ENCODE peak calls at places on chromosomes 6 and 20, in eight cellular contexts. A, H, U, K, T, W, N and S are unnamed samples.

GRCh38 chr20:64044484-64045247 is 4.8 kb downstream of the SOX18 start:
- DNase-seq in H (peak), W (peak), N (peak), A (no peak), T (peak), K (no peak), U (no peak), S (no peak)

GRCh38 chr20:57814529-57814928 is 104.7 kb upstream of the PMEPA1 start:
- DNase-seq in A (no peak), W (no peak), N (no peak), K (no peak), U (no peak), T (no peak), H (no peak), S (no peak)

GRCh38 chr6:24401458-24401857 is 1.3 kb upstream of the MRS2 start:
- DNase-seq in A (no peak), W (no peak), T (no peak), N (no peak), H (no peak), K (no peak), U (no peak), S (no peak)

GRCh38 chr6:163565140-163565539 is 150.6 kb downstream of the QKI start:
- DNase-seq in W (no peak), U (no peak), K (no peak), T (no peak), A (no peak), H (no peak), N (no peak), S (no peak)

GRCh38 chr6:33847867-33848266 is 44.1 kb upstream of the MLN start:
- DNase-seq in N (no peak), U (no peak), H (no peak), T (no peak), K (no peak), A (no peak), W (no peak), S (no peak)

GRCh38 chr6:73006161-73006560 is 219.1 kb downstream of the KHDC1L start:
- DNase-seq in N (no peak), K (no peak), A (no peak), U (no peak), W (no peak), H (no peak), T (no peak), S (no peak)

GRCh38 chr6:710601-711571 is 17.9 kb upstream of the EXOC2 start:
- DNase-seq in A (peak), T (peak), H (peak), K (no peak), W (peak), U (peak), N (peak), S (no peak)

GRCh38 chr6:75412937-75413662 is 80.5 kb downstream of the FILIP1 start:
- DNase-seq in N (peak), T (no peak), W (no peak), A (no peak), U (no peak), K (no peak), H (no peak), S (no peak)

GRCh38 chr6:110334425-110335158 is 23.6 kb downstream of the METTL24 start:
- DNase-seq in N (no peak), K (no peak), H (no peak), T (no peak), U (no peak), W (no peak), A (no peak), S (no peak)

GRCh38 chr6:2127484-2127911 is 117.9 kb downstream of the GMDS start:
- DNase-seq in N (no peak), H (peak), T (no peak), K (no peak), W (peak), A (no peak), U (no peak), S (no peak)

GRCh38 chr6:11500008-11500407 is 37.5 kb upstream of the TMEM170B start:
- DNase-seq in K (no peak), T (no peak), U (no peak), A (no peak), H (no peak), N (peak), W (no peak), S (no peak)

GRCh38 chr6:148620579-148621298 is 126.1 kb upstream of the UST start:
- DNase-seq in W (no peak), A (no peak), N (no peak), K (no peak), H (no peak), T (no peak), U (no peak), S (no peak)

GRCh38 chr6:127938701-127939100 is 37.8 kb upstream of the THEMIS start:
- DNase-seq in N (peak), W (no peak), H (no peak), T (no peak), U (no peak), K (no peak), A (no peak), S (no peak)

GRCh38 chr6:119148825-119149525 is 70.5 kb upstream of the FAM184A start:
- DNase-seq in A (no peak), W (no peak), N (peak), K (no peak), T (no peak), H (no peak), U (no peak), S (no peak)

GRCh38 chr20:32706486-32706885 is 32.7 kb upstream of the C20orf203 start:
- DNase-seq in H (no peak), K (no peak), T (no peak), A (no peak), N (no peak), U (no peak), W (no peak), S (peak)

GRCh38 chr20:63471002-63471718 is 1.3 kb downstream of the KCNQ2 start:
- DNase-seq in T (no peak), A (no peak), U (no peak), N (no peak), W (no peak), H (no peak), K (no peak), S (no peak)

GRCh38 chr6:8215631-8216030 is 113.3 kb upstream of the EEF1E1 start:
- DNase-seq in U (no peak), T (no peak), A (no peak), H (no peak), W (no peak), N (peak), K (no peak), S (no peak)

GRCh38 chr6:106162926-106163325 is 76.8 kb downstream of the PRDM1 start:
- DNase-seq in N (no peak), W (no peak), H (no peak), K (no peak), U (no peak), A (no peak), T (no peak), S (no peak)

DNA sequence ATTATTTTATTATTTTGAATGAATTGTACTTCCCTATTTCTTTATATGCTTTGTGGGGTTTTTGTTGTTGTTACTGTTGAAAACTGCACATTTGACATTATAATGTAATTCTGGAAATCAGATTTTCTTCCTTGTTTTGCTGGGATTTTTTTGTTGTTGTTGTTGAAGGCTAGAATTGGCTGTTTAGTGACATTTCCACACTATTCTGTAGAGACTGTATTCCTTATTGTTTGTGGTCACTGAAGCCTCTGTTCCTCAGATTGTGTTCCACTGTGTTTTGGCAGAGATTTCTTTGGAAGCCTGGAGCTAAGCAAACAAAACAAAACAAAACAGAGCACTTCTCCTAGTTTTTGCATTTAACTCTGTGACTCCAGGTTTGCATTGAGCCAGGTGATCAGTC is 52.9 kb downstream of the CDYL start:
- DNase-seq in A (no peak), N (no peak), U (no peak), T (no peak), W (no peak), K (no peak), H (no peak), S (no peak)
- TF ChIP-seq CTCF in A (no peak), N (no peak), U (no peak), T (no peak), W (no peak), K (no peak), H (no peak), S (no peak)

DNA sequence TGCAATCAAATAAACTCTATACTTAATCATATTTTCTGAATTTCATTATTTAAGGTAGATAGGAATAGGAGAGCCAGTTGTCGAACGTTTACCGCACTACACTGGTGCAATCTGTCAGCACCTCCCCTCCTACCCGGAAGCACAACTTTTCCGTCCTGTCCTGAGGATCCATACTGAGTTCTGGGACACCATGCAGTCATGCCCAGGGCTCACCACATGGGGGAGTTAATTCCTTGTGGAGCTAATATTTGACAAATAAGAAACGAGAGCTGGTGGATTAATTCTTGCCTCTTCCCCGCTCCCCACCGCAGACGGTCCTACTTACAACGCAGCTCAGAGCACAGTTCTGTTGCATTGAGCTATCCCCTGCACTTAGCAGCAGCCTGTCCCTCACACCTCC is 107.7 kb upstream of the RALGAPA2 start:
- DNase-seq in T (no peak), H (no peak), U (peak), W (peak), K (no peak), N (no peak), A (no peak), S (no peak)
- TF ChIP-seq CTCF in T (peak), H (peak), U (peak), W (peak), K (peak), N (peak), A (peak), S (peak)

DNA sequence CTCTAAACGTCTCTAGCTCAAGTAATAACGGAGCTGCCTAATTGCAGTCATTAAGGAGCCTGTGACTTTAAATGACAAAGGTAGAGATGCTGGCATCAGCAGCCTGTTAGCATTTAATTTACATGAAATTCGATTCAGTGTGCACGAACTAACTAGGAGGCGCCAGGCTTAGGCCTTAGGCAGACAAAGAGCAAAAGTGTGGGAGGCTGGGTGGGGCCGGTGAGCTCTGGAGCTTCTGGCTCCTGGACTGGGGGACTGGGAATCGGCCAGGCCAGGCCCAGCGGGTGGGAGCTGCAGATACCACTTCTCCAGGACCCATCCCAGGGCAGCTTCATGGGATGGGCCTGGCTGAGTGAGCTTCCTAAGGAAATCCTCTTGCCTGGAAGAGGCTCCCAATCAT is 170.0 kb upstream of the AGPAT4 start:
- DNase-seq in N (peak), U (no peak), T (no peak), K (no peak), W (no peak), H (peak), A (no peak), S (no peak)
- TF ChIP-seq CTCF in N (no peak), U (no peak), T (no peak), K (no peak), W (no peak), H (no peak), A (no peak), S (no peak)

GRCh38 chr20:49666906-49667305 is 46.8 kb downstream of the B4GALT5 start:
- DNase-seq in W (no peak), H (no peak), U (no peak), K (no peak), T (no peak), A (no peak), N (no peak), S (no peak)

GRCh38 chr20:49668181-49668877 is 45.3 kb downstream of the B4GALT5 start:
- DNase-seq in T (no peak), N (no peak), U (no peak), H (peak), W (no peak), K (no peak), A (peak), S (no peak)

GRCh38 chr20:49663112-49663511 is 50.6 kb downstream of the B4GALT5 start:
- DNase-seq in T (no peak), A (no peak), N (no peak), W (no peak), U (no peak), K (no peak), H (no peak), S (no peak)

GRCh38 chr20:49664914-49665313 is 48.8 kb downstream of the B4GALT5 start:
- DNase-seq in N (no peak), W (no peak), A (no peak), U (no peak), T (no peak), H (no peak), K (no peak), S (no peak)

GRCh38 chr20:49665796-49666195 is 47.9 kb downstream of the B4GALT5 start:
- DNase-seq in W (no peak), N (no peak), A (no peak), T (no peak), H (no peak), K (no peak), U (no peak), S (no peak)
- TF ChIP-seq CTCF in W (no peak), N (no peak), A (no peak), T (no peak), H (no peak), K (no peak), U (no peak), S (no peak)

GRCh38 chr20:50995506-50995905 is 27.4 kb downstream of the KCNG1 start:
- DNase-seq in K (no peak), W (no peak), A (no peak), N (peak), U (no peak), H (no peak), T (no peak), S (no peak)

GRCh38 chr20:50992336-50992732 is 30.6 kb downstream of the KCNG1 start:
- DNase-seq in H (no peak), A (no peak), T (no peak), W (no peak), N (no peak), K (no peak), U (no peak), S (no peak)

GRCh38 chr20:50996901-50997830 is 25.7 kb downstream of the KCNG1 start:
- DNase-seq in A (no peak), U (no peak), H (no peak), W (no peak), N (no peak), T (no peak), K (no peak), S (no peak)

GRCh38 chr20:50991076-50991475 is 31.8 kb downstream of the KCNG1 start:
- DNase-seq in A (no peak), U (no peak), K (no peak), N (no peak), H (no peak), T (no peak), W (no peak), S (no peak)

GRCh38 chr20:50992733-50993457 is 30.0 kb downstream of the KCNG1 start:
- DNase-seq in A (no peak), N (peak), U (peak), W (peak), T (peak), K (no peak), H (no peak), S (no peak)
- TF ChIP-seq CTCF in A (peak), N (peak), U (peak), W (peak), T (peak), K (peak), H (peak), S (peak)

GRCh38 chr20:43916073-43916874 is 1.6 kb downstream of the TOX2 start:
- DNase-seq in U (no peak), T (no peak), K (no peak), N (peak), H (no peak), W (peak), A (no peak), S (no peak)
- TF ChIP-seq CTCF in U (no peak), T (no peak), K (no peak), N (no peak), H (no peak), W (no peak), A (no peak), S (no peak)

GRCh38 chr6:44302856-44303255 is 10.3 kb downstream of the AARS2 start:
- DNase-seq in H (no peak), A (no peak), W (no peak), N (no peak), T (no peak), U (no peak), K (no peak), S (no peak)

GRCh38 chr6:44300424-44300823 is 12.7 kb downstream of the AARS2 start:
- DNase-seq in K (no peak), N (no peak), H (no peak), U (no peak), W (no peak), T (no peak), A (no peak), S (no peak)

GRCh38 chr6:44298864-44299263 is 14.3 kb downstream of the AARS2 start:
- DNase-seq in U (no peak), A (no peak), H (no peak), K (no peak), T (no peak), W (no peak), N (no peak), S (no peak)

GRCh38 chr6:44301782-44302564 is 11.2 kb downstream of the AARS2 start:
- DNase-seq in H (no peak), W (no peak), U (no peak), T (no peak), N (no peak), A (no peak), K (no peak), S (no peak)

DNA sequence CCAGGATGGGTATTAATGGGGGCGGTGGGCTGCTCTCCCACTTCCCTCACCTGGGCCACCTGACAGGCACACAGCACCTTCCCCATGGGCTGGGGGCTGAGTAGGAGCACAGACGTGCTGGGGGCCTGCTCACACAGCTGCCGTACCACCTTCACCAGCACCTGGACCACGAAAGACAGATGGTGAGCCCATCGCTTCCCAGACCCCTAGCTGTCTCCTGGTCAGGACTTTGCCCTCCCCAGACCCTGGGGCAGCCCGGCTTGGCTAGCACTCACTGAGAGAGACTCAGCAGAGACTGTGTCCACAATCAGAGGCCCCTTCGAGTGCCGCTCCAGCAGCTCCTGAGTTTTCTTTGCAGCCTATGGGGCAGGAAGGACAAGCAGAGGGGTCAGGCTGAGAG is 12.0 kb downstream of the AARS2 start:
- DNase-seq in T (no peak), A (no peak), H (no peak), N (no peak), W (no peak), K (no peak), U (no peak), S (no peak)
- TF ChIP-seq CTCF in T (no peak), A (no peak), H (no peak), N (no peak), W (no peak), K (no peak), U (no peak), S (no peak)

DNA sequence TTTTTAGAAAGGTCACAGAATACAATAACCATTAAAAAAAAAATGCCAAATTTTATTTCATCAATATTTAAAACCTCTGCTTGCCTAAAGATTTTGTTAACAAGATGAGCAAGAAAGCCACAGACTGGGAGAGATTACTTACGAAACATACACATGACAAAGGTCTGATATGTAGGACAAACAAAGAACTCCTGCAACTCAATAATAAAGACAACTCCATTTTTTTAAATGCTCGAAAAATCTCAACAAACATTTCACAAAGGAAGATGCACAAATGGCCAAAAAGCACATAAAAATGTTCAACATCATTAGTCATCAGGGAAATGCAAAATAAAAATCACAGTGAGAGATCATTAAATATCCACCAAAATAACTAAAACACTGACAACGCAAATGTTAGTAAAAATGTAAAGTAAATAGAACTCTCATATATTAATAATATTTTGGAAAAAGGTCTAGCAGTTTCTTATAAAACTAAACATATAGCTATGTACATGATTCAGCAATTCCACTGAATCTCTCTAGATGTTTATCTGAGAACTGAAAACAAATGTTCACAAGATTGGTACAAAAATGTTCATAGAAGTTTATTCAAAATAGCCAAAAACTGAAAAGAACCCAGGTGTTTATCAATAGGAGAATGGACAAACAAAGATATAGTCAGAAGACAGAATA is 10.3 kb downstream of the STK38 start:
- DNase-seq in A (no peak), W (no peak), U (no peak), T (no peak), H (no peak), K (no peak), N (no peak), S (no peak)
- TF ChIP-seq CTCF in A (no peak), W (no peak), U (no peak), T (no peak), H (no peak), K (no peak), N (no peak), S (no peak)

GRCh38 chr20:19828233-19828632 is 70.2 kb downstream of the RIN2 start:
- DNase-seq in H (no peak), A (no peak), U (no peak), T (peak), N (no peak), K (no peak), W (no peak), S (no peak)
- TF ChIP-seq CTCF in H (peak), A (peak), U (no peak), T (peak), N (peak), K (no peak), W (no peak), S (no peak)